ENCODE peak calls at places on chromosomes 16 and 17, in seven cellular contexts. D, U, H, J, L, W and R are unnamed samples.

GRCh38 chr16:31477220-31478216 is 5.4 kb upstream of the SLC5A2 start:
- DNase-seq in J (no peak), W (peak), U (peak), D (no peak), H (peak), L (no peak), R (peak)

GRCh38 chr17:82864721-82865240 is 25.0 kb upstream of the ZNF750 start:
- DNase-seq in U (no peak), W (no peak), H (no peak), J (no peak), D (no peak), L (no peak), R (no peak)

GRCh38 chr16:65641693-65642289 is 519.9 kb upstream of the CDH11 start:
- DNase-seq in J (no peak), D (no peak), U (no peak), H (no peak), L (no peak), W (peak), R (no peak)

GRCh38 chr17:21378553-21378952 is 2.4 kb downstream of the KCNJ12 start:
- DNase-seq in L (no peak), U (no peak), J (no peak), W (no peak), D (no peak), H (no peak), R (no peak)

GRCh38 chr17:18039535-18040286 is 503 bp downstream of the GID4 start:
- DNase-seq in J (no peak), W (no peak), U (peak), D (peak), H (peak), L (no peak), R (peak)

GRCh38 chr16:86508947-86509758 is 1.2 kb upstream of the FOXF1 start:
- DNase-seq in H (no peak), J (no peak), U (no peak), D (no peak), L (no peak), W (no peak), R (no peak)

GRCh38 chr16:590165-590874 is 454 bp downstream of the RAB40C start:
- DNase-seq in W (no peak), J (no peak), U (no peak), D (peak), L (no peak), H (peak), R (no peak)

GRCh38 chr17:75047398-75048098 is 523 bp downstream of the KCTD2 start:
- DNase-seq in J (no peak), D (no peak), U (no peak), L (no peak), H (peak), W (no peak), R (no peak)

GRCh38 chr16:72400257-72401078 is 228.5 kb upstream of the PMFBP1 start:
- DNase-seq in D (peak), J (no peak), L (peak), H (peak), W (peak), U (peak), R (peak)

GRCh38 chr17:83099570-83100181 is 20.3 kb downstream of the METRNL start:
- DNase-seq in U (no peak), D (peak), W (no peak), J (no peak), L (no peak), H (no peak), R (no peak)

GRCh38 chr17:74332763-74333220 is 6.8 kb downstream of the KIF19 start:
- DNase-seq in W (no peak), D (no peak), L (no peak), U (no peak), J (no peak), H (peak), R (no peak)

GRCh38 chr17:1641065-1641403 is 4.5 kb downstream of the SCARF1 start:
- DNase-seq in W (no peak), J (no peak), H (no peak), D (peak), L (no peak), U (no peak), R (no peak)

GRCh38 chr16:583815-584591 is 5.9 kb upstream of the RAB40C start:
- DNase-seq in D (peak), L (no peak), U (no peak), J (no peak), W (no peak), H (no peak), R (no peak)

GRCh38 chr17:79130536-79131273 is 56.1 kb downstream of the ENGASE start:
- DNase-seq in L (no peak), H (no peak), D (no peak), U (no peak), W (no peak), J (no peak), R (no peak)

GRCh38 chr16:21614896-21615295 is 15.5 kb downstream of the METTL9 start:
- DNase-seq in D (no peak), J (no peak), H (no peak), W (no peak), U (no peak), L (no peak), R (no peak)

GRCh38 chr16:27275394-27275793 is 6.8 kb upstream of the NSMCE1 start:
- DNase-seq in L (no peak), J (no peak), H (no peak), U (no peak), W (no peak), D (no peak), R (no peak)

GRCh38 chr17:77287432-77288068 is 146.8 kb downstream of the SEC14L1 start:
- DNase-seq in H (no peak), U (no peak), J (no peak), W (peak), D (peak), L (no peak), R (no peak)

GRCh38 chr16:89443727-89444084 is 46.7 kb downstream of the ANKRD11 start:
- DNase-seq in W (no peak), J (no peak), D (no peak), L (no peak), U (no peak), H (no peak), R (no peak)

GRCh38 chr17:63445571-63446217 is 412 bp downstream of the CYB561 start:
- DNase-seq in H (peak), D (peak), U (peak), L (no peak), W (no peak), J (no peak), R (peak)

GRCh38 chr17:1724351-1724868 is at the start of gene WDR81:
- DNase-seq in J (no peak), W (peak), D (peak), U (peak), L (no peak), H (peak), R (peak)

GRCh38 chr16:54935411-54936085 is 4.9 kb downstream of the IRX5 start:
- DNase-seq in U (no peak), W (no peak), J (no peak), L (no peak), D (no peak), H (no peak), R (no peak)

DNA sequence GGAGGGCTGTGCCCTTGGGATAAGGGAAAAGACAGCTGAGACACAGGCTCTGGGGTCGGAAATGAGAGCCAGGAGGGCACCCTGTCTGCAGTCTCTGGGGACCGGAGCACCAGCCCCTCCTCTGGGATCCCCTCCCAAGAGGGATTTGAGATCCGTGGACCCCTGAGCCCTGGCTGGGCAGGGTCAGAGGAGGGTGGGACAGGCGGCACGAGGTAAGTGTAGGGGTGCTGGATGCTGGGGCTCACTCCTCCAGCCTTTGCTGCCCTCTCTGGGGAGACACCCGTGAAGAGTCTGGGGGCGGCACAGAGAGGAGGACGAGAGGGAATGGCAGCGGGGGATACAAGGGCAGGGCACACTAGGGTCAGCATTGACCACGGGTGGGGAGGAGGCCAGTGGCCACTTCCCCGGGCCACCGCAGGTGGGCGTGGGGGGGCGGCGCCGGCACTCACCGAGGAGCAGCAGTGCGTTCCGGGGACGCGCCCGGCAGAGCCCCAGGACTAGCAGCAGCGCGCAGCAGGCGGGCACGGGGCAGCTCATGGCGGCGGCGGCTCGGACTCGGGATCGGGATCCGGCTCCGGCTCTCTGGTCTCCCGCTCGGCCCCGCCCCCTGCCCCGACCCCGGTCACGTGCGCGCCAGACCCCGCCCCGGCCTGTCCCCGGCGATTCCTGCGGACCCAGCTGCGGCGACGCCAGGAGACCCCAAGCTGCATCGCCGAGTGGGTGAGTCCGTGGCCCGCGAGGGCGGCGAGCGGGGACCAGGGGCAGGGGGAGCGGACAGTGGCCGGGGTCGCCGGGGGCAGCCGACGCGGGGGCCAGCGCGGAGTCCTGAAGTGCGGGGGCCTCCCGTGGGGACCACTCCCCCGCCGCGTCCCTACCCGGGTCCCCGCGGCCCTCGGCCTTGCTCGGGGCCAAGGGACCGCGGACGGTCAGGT is at the start of the genes SGSH and SLC26A11:
- DNase-seq in J (no peak), H (peak), L (no peak), D (peak), U (peak), W (peak), R (peak)
- TF ChIP-seq POLR2AphosphoS5 in J (peak), H (no peak), L (peak), D (peak), U (no peak), W (peak), R (no peak)

GRCh38 chr16:68445458-68445857 is 2.9 kb downstream of the SMPD3 start:
- DNase-seq in J (no peak), H (peak), W (peak), U (peak), L (peak), D (peak), R (peak)
- TF ChIP-seq TAF1 in J (no peak), H (no peak), W (no peak), U (no peak), L (no peak), D (no peak), R (no peak)

DNA sequence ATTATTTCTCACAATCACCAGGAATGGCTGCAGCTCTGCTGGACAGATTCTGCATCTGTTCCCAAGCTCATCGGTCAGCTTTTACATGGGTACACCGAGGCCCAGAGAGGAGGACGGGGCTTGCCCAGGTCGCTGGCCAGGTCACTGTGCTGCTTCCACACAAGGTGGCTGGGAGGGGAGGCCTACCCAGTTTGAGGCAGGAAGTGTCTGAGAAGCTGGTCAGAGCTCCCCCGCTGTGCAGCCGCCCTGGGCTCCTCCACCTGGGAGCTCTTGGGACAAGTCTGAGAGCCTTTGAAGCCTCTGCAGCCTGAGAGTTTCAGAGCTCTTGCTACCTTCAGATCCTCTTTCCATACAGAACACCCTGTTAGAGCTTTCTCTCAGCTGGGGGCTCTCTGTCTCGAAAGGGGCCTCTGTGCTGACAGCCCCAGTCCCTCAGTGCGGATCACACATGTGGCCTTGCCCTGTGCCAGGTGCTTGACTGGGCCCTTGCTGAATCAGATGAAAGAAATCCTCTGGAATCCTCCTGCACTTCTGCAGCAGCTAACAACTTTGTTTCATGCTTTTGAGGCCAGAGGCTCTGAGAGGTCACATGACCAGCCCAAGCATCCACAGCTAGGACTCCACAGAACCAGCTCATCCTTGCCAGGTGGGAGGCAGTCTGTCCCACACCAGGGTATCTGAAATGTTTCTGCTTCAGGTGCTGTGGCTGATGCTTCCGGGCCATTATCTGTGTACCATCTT is 143.5 kb downstream of the CLEC16A start:
- DNase-seq in D (no peak), J (no peak), H (no peak), W (no peak), U (no peak), L (no peak), R (no peak)
- TF ChIP-seq POLR2AphosphoS5 in D (no peak), J (no peak), H (no peak), W (no peak), U (no peak), L (no peak), R (no peak)

DNA sequence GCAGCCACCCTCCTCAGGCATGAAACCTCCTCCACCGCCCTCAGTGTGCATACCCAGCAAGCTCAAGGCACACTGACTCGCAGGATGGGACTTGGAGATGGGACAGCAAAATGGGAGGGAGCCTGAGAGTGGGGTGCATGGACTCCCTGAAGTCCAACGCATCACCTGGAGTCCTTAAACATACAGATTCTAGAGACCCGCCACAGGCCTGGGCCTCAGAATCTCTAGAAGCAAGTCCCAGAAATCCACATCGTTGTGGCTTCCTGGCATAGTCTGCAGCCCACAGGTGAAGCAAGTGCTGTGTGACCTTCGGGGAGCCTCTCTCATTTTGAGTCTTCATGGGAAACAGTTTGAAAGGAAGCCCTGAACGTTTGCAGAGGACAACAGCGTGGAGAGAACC is 3.5 kb upstream of the TBX21 start:
- DNase-seq in L (no peak), W (no peak), D (no peak), H (no peak), U (no peak), J (no peak), R (no peak)
- TF ChIP-seq TAF1 in L (no peak), W (no peak), D (no peak), H (no peak), U (no peak), J (no peak), R (no peak)

GRCh38 chr17:70080541-70081347 is 5.7 kb downstream of the KCNJ16 start:
- DNase-seq in J (no peak), W (no peak), H (no peak), L (no peak), D (no peak), U (no peak), R (no peak)
- TF ChIP-seq POLR2AphosphoS5 in J (no peak), W (no peak), H (no peak), L (no peak), D (no peak), U (no peak), R (no peak)